ENCODE peak calls at places on chromosomes 4 and X, in six cellular contexts. W, X, A, Z, Y and O are unnamed samples.

GRCh38 chr4:153023692-153024394 is 87.7 kb downstream of the FHDC1 start:
- DNase-seq in W (no peak), X (no peak), A (no peak), Z (no peak), Y (no peak), O (peak; percentile 93)

GRCh38 chr4:243407-243806 is 61.9 kb downstream of the ZNF732 start:
- DNase-seq in W (no peak), X (no peak), A (no peak), Z (no peak), Y (no peak), O (no peak)

GRCh38 chr4:185280608-185281007 is 71.2 kb downstream of the SNX25 start:
- DNase-seq in W (no peak), X (no peak), A (no peak), Z (no peak), Y (no peak), O (no peak)

GRCh38 chrX:12614266-12614665 is 176.9 kb upstream of the PRPS2 start:
- DNase-seq in W (no peak), X (no peak), A (no peak), Z (no peak), Y (no peak), O (peak; percentile 78)

GRCh38 chr4:83390965-83391364 is 56.3 kb upstream of the HPSE start:
- DNase-seq in W (no peak), X (no peak), A (no peak), Z (no peak), Y (no peak), O (no peak)

GRCh38 chrX:131853440-131853839 is 169.7 kb upstream of the STK26 start:
- DNase-seq in W (no peak), X (no peak), A (no peak), Z (no peak), Y (no peak), O (no peak)

GRCh38 chr4:74032064-74032463 is 6.4 kb downstream of the CXCL3 start:
- DNase-seq in W (no peak), X (no peak), A (no peak), Z (no peak), Y (peak; percentile 63), O (peak; percentile 37)

GRCh38 chr4:20193522-20193902 is 58.2 kb upstream of the SLIT2 start:
- DNase-seq in W (no peak), X (no peak), A (no peak), Z (no peak), Y (no peak), O (no peak)

GRCh38 chr4:140691369-140691768 is 64.8 kb downstream of the TBC1D9 start:
- DNase-seq in W (no peak), X (no peak), A (no peak), Z (no peak), Y (peak; percentile 26), O (peak; percentile 63)

GRCh38 chrX:17654116-17654515 is 83.2 kb upstream of the SCML1 start:
- DNase-seq in W (no peak), X (no peak), A (no peak), Z (no peak), Y (no peak), O (no peak)

GRCh38 chr4:174318829-174319764 is 35.4 kb downstream of the CEP44 start:
- DNase-seq in W (peak; percentile 3), X (no peak), A (peak; percentile 45), Z (peak; percentile 0), Y (peak; percentile 45), O (peak; percentile 44)

GRCh38 chr4:139920552-139920951 is 233.4 kb downstream of the MAML3 start:
- DNase-seq in W (no peak), X (no peak), A (no peak), Z (no peak), Y (no peak), O (no peak)

GRCh38 chrX:35115205-35115604 is 172.6 kb downstream of the FAM47B start:
- DNase-seq in W (no peak), X (no peak), A (no peak), Z (no peak), Y (no peak), O (peak; percentile 31)

GRCh38 chr4:7610062-7610670 is 175.4 kb upstream of the PSAPL1 start:
- DNase-seq in W (no peak), X (no peak), A (no peak), Z (no peak), Y (no peak), O (no peak)

GRCh38 chrX:30612250-30612655 is 34.7 kb upstream of the TASL start:
- DNase-seq in W (no peak), X (no peak), A (no peak), Z (no peak), Y (peak; percentile 18), O (peak; percentile 80)

GRCh38 chrX:136304493-136304892 is 3.7 kb downstream of the ADGRG4 start:
- DNase-seq in W (no peak), X (no peak), A (no peak), Z (no peak), Y (no peak), O (no peak)

GRCh38 chr4:20278195-20278594 is 26.5 kb downstream of the SLIT2 start:
- DNase-seq in W (no peak), X (no peak), A (no peak), Z (no peak), Y (no peak), O (no peak)

GRCh38 chr4:128579454-128579853 is 230.0 kb upstream of the JADE1 start:
- DNase-seq in W (peak; percentile 52), X (no peak), A (no peak), Z (no peak), Y (no peak), O (peak; percentile 15)

GRCh38 chr4:128570380-128570779 is 239.1 kb upstream of the JADE1 start:
- DNase-seq in W (no peak), X (no peak), A (no peak), Z (no peak), Y (peak; percentile 33), O (peak; percentile 80)

GRCh38 chr4:5378002-5378401 is 326.7 kb downstream of the STK32B start:
- DNase-seq in W (no peak), X (no peak), A (no peak), Z (no peak), Y (peak; percentile 45), O (no peak)

GRCh38 chr4:138241281-138242075 is 671 bp downstream of the SLC7A11 start:
- DNase-seq in W (peak; percentile 25), X (peak; percentile 44), A (no peak), Z (no peak), Y (peak; percentile 30), O (no peak)

GRCh38 chr4:10015140-10015753 is 6.0 kb downstream of the SLC2A9 start:
- DNase-seq in W (peak; percentile 33), X (no peak), A (peak; percentile 69), Z (no peak), Y (peak; percentile 62), O (peak; percentile 53)

GRCh38 chr4:13640149-13640671 is 12.7 kb upstream of the BOD1L1 start:
- DNase-seq in W (peak; percentile 51), X (no peak), A (no peak), Z (no peak), Y (peak; percentile 92), O (peak; percentile 57)

GRCh38 chrX:7372843-7373525 is 225.0 kb upstream of the PUDP start:
- DNase-seq in W (no peak), X (no peak), A (no peak), Z (no peak), Y (peak; percentile 79), O (peak; percentile 74)